ENCODE peak calls at places on chromosomes 3 and 15, in seven cellular contexts. One of them, this sample, is unnamed.

GRCh38 chr15:40440300-40441011 is at the start of gene BAHD1:
- DNase-seq in fibroblast of mammary gland: peak
- DNase-seq in pons: peak
- DNase-seq in endothelial cell: peak
- DNase-seq in GM12864: peak
- DNase-seq in HS-27A: peak
- DNase-seq in NCI-H345: peak
- DNase-seq in this sample: peak

GRCh38 chr3:124269619-124270018 is 277.7 kb upstream of the ROPN1 start:
- DNase-seq in HS-27A: no peak
- DNase-seq in NCI-H345: no peak
- DNase-seq in fibroblast of mammary gland: no peak
- DNase-seq in endothelial cell: no peak
- DNase-seq in pons: no peak
- DNase-seq in GM12864: no peak
- DNase-seq in this sample: no peak

GRCh38 chr15:38868326-38869114 is 303.9 kb upstream of the RASGRP1 start:
- DNase-seq in HS-27A: peak
- DNase-seq in NCI-H345: no peak
- DNase-seq in endothelial cell: no peak
- DNase-seq in pons: no peak
- DNase-seq in GM12864: no peak
- DNase-seq in fibroblast of mammary gland: peak
- DNase-seq in this sample: no peak

GRCh38 chr15:38189651-38190280 is 62.9 kb upstream of the SPRED1 start:
- DNase-seq in fibroblast of mammary gland: no peak
- DNase-seq in GM12864: no peak
- DNase-seq in pons: no peak
- DNase-seq in HS-27A: no peak
- DNase-seq in NCI-H345: no peak
- DNase-seq in endothelial cell: no peak
- DNase-seq in this sample: no peak

GRCh38 chr15:78739206-78739605 is 72.1 kb downstream of the ADAMTS7 start:
- DNase-seq in pons: no peak
- DNase-seq in GM12864: no peak
- DNase-seq in endothelial cell: no peak
- DNase-seq in HS-27A: no peak
- DNase-seq in NCI-H345: no peak
- DNase-seq in fibroblast of mammary gland: no peak
- DNase-seq in this sample: no peak

GRCh38 chr3:78337801-78338211 is 1297.9 kb downstream of the ROBO2 start:
- DNase-seq in fibroblast of mammary gland: no peak
- DNase-seq in endothelial cell: no peak
- DNase-seq in HS-27A: no peak
- DNase-seq in GM12864: no peak
- DNase-seq in NCI-H345: no peak
- DNase-seq in pons: no peak
- DNase-seq in this sample: no peak

GRCh38 chr15:78450285-78450858 is 12.4 kb downstream of the IREB2 start:
- DNase-seq in fibroblast of mammary gland: no peak
- DNase-seq in HS-27A: no peak
- DNase-seq in endothelial cell: no peak
- DNase-seq in pons: no peak
- DNase-seq in GM12864: no peak
- DNase-seq in NCI-H345: peak
- DNase-seq in this sample: no peak

GRCh38 chr3:100106094-100106493 is 8.2 kb downstream of the FILIP1L start:
- DNase-seq in HS-27A: no peak
- DNase-seq in GM12864: no peak
- DNase-seq in fibroblast of mammary gland: peak
- DNase-seq in endothelial cell: no peak
- DNase-seq in NCI-H345: peak
- DNase-seq in pons: no peak
- DNase-seq in this sample: no peak

GRCh38 chr15:35246376-35246965 is 161.4 kb upstream of the NANOGP8 start:
- DNase-seq in HS-27A: no peak
- DNase-seq in endothelial cell: no peak
- DNase-seq in fibroblast of mammary gland: no peak
- DNase-seq in NCI-H345: no peak
- DNase-seq in GM12864: no peak
- DNase-seq in pons: no peak
- DNase-seq in this sample: no peak

This sample was measured in substantia nigra.